ENCODE peak calls at places on chromosome 4, in six cellular contexts. One of them, this sample, is unnamed.
A peak's percentile ranks its signal among the peaks of the same experiment; 100 is the strongest.

GRCh38 chr4:70996014-70996353 is 2.5 kb downstream of the DCK start:
- DNase-seq in endothelial cell of umbilical vein: no peak
- DNase-seq in H1: no peak
- DNase-seq in fibroblast of lung: no peak
- DNase-seq in GM23338: no peak
- DNase-seq in hepatocyte: no peak
- DNase-seq in this sample: no peak

GRCh38 chr4:114727426-114727825 is 128.8 kb downstream of the UGT8 start:
- DNase-seq in endothelial cell of umbilical vein: no peak
- DNase-seq in H1: no peak
- DNase-seq in fibroblast of lung: no peak
- DNase-seq in GM23338: peak; percentile 8
- DNase-seq in hepatocyte: no peak
- DNase-seq in this sample: peak; percentile 59

GRCh38 chr4:184727430-184727829 is 6.5 kb downstream of the CENPU start:
- DNase-seq in endothelial cell of umbilical vein: no peak
- DNase-seq in H1: no peak
- DNase-seq in fibroblast of lung: no peak
- DNase-seq in GM23338: no peak
- DNase-seq in hepatocyte: no peak
- DNase-seq in this sample: no peak

GRCh38 chr4:87405421-87405820 is 14.4 kb upstream of the HSD17B11 start:
- DNase-seq in endothelial cell of umbilical vein: no peak
- DNase-seq in H1: no peak
- DNase-seq in fibroblast of lung: no peak
- DNase-seq in GM23338: no peak
- DNase-seq in hepatocyte: no peak
- DNase-seq in this sample: no peak

GRCh38 chr4:70061980-70062379 is 11.7 kb downstream of the HTN1 start:
- DNase-seq in endothelial cell of umbilical vein: no peak
- DNase-seq in H1: no peak
- DNase-seq in fibroblast of lung: no peak
- DNase-seq in GM23338: no peak
- DNase-seq in hepatocyte: no peak
- DNase-seq in this sample: no peak

GRCh38 chr4:35697203-35697736 is 547.0 kb downstream of the ARAP2 start:
- DNase-seq in endothelial cell of umbilical vein: no peak
- DNase-seq in H1: no peak
- DNase-seq in fibroblast of lung: no peak
- DNase-seq in GM23338: no peak
- DNase-seq in hepatocyte: no peak
- DNase-seq in this sample: no peak

GRCh38 chr4:87973283-87974169 is 2.0 kb upstream of the SPP1 start:
- DNase-seq in endothelial cell of umbilical vein: peak; percentile 78
- DNase-seq in H1: peak; percentile 75
- DNase-seq in fibroblast of lung: peak; percentile 71
- DNase-seq in GM23338: peak; percentile 88
- DNase-seq in hepatocyte: peak; percentile 73
- DNase-seq in this sample: peak; percentile 63

GRCh38 chr4:141702472-141703182 is 66.2 kb downstream of the IL15 start:
- DNase-seq in endothelial cell of umbilical vein: peak; percentile 20
- DNase-seq in H1: no peak
- DNase-seq in fibroblast of lung: peak; percentile 66
- DNase-seq in GM23338: peak; percentile 49
- DNase-seq in hepatocyte: peak; percentile 12
- DNase-seq in this sample: peak; percentile 54

GRCh38 chr4:103207673-103208072 is 9.5 kb upstream of the CENPE start:
- DNase-seq in endothelial cell of umbilical vein: no peak
- DNase-seq in H1: no peak
- DNase-seq in fibroblast of lung: no peak
- DNase-seq in GM23338: peak; percentile 74
- DNase-seq in hepatocyte: peak; percentile 22
- DNase-seq in this sample: peak; percentile 11

GRCh38 chr4:168636506-168637176 is 139.8 kb downstream of the PALLD start:
- DNase-seq in endothelial cell of umbilical vein: peak; percentile 58
- DNase-seq in H1: no peak
- DNase-seq in fibroblast of lung: peak; percentile 89
- DNase-seq in GM23338: no peak
- DNase-seq in hepatocyte: no peak
- DNase-seq in this sample: peak; percentile 63

GRCh38 chr4:26573389-26573794 is 10.5 kb upstream of the TBC1D19 start:
- DNase-seq in endothelial cell of umbilical vein: no peak
- DNase-seq in H1: no peak
- DNase-seq in fibroblast of lung: no peak
- DNase-seq in GM23338: peak; percentile 34
- DNase-seq in hepatocyte: no peak
- DNase-seq in this sample: peak; percentile 6

GRCh38 chr4:183354213-183354612 is 32.0 kb upstream of the CLDN24 start:
- DNase-seq in endothelial cell of umbilical vein: no peak
- DNase-seq in H1: no peak
- DNase-seq in fibroblast of lung: no peak
- DNase-seq in GM23338: no peak
- DNase-seq in hepatocyte: peak; percentile 22
- DNase-seq in this sample: no peak

GRCh38 chr4:183355405-183355804 is 33.2 kb upstream of the CLDN24 start:
- DNase-seq in endothelial cell of umbilical vein: peak; percentile 94
- DNase-seq in H1: no peak
- DNase-seq in fibroblast of lung: peak; percentile 81
- DNase-seq in GM23338: no peak
- DNase-seq in hepatocyte: no peak
- DNase-seq in this sample: no peak

GRCh38 chr4:183352546-183352945 is 30.3 kb upstream of the CLDN24 start:
- DNase-seq in endothelial cell of umbilical vein: no peak
- DNase-seq in H1: no peak
- DNase-seq in fibroblast of lung: no peak
- DNase-seq in GM23338: no peak
- DNase-seq in hepatocyte: no peak
- DNase-seq in this sample: no peak

GRCh38 chr4:183356173-183356825 is 34.1 kb upstream of the CLDN24 start:
- DNase-seq in endothelial cell of umbilical vein: no peak
- DNase-seq in H1: no peak
- DNase-seq in fibroblast of lung: no peak
- DNase-seq in GM23338: no peak
- DNase-seq in hepatocyte: no peak
- DNase-seq in this sample: no peak

DNA sequence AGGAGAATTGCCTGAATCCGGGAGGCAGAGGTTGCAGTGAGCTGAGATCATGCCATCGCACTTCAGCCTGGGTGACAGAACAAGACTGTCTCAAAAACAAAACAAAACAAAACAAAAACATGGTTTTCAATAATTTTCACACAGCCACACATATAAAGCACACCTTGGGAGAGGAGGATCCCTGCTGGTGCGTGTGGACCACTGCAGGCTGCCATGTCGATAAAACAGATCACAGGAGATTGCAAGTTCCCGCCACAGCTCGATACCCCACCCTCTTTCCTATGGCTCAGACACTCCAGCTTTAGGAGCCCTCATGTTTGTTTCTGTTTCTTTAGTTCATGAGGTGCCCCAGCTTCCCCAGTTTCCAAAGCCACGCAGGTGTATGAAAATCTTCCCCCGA is 31.3 kb upstream of the CLDN24 start:
- DNase-seq in endothelial cell of umbilical vein: no peak
- DNase-seq in H1: no peak
- DNase-seq in fibroblast of lung: no peak
- DNase-seq in GM23338: no peak
- DNase-seq in hepatocyte: no peak
- DNase-seq in this sample: no peak
- H3K4me1 ChIP-seq in endothelial cell of umbilical vein: peaks cover 20% of the 10 kb centered on the region
- H3K4me1 ChIP-seq in H1: peaks cover 2% of the 10 kb centered on the region
- H3K4me1 ChIP-seq in fibroblast of lung: peaks cover 18% of the 10 kb centered on the region
- H3K4me1 ChIP-seq in GM23338: no peaks in the 10 kb centered on the region
- H3K4me1 ChIP-seq in hepatocyte: no peaks in the 10 kb centered on the region
- H3K4me1 ChIP-seq in this sample: peaks cover 4% of the 10 kb centered on the region

GRCh38 chr4:41881931-41882621 is 53.2 kb upstream of the TMEM33 start:
- DNase-seq in endothelial cell of umbilical vein: no peak
- DNase-seq in H1: peak; percentile 71
- DNase-seq in fibroblast of lung: no peak
- DNase-seq in GM23338: peak; percentile 71
- DNase-seq in hepatocyte: no peak
- DNase-seq in this sample: no peak
- TF ChIP-seq EZH2 in endothelial cell of umbilical vein: peak; percentile 97
- TF ChIP-seq EZH2 in H1: peak; percentile 89
- TF ChIP-seq EZH2 in fibroblast of lung: peak; percentile 94
- TF ChIP-seq EZH2 in GM23338: peak; percentile 88
- TF ChIP-seq EZH2 in hepatocyte: peak; percentile 100
- TF ChIP-seq EZH2 in this sample: peak; percentile 95

DNA sequence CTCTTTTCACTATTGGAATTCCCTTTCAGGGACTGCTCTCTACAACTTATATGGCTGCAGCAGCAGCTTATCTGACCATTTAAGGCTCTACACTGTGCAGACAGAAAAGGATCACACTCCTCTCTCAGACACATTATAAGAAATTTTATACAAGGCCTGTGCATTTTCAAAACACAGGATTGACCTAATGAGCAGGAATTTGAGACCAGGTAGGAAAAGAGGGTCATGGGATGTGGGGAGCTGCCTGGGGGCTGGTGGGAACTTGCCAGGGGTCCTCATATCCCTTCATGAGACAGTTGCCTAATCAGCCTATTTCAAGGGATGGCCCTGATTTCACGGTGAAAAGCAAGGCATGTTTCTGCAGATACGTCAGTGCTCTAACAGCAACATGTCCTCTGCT is 77.1 kb downstream of the SORBS2 start:
- DNase-seq in endothelial cell of umbilical vein: no peak
- DNase-seq in H1: no peak
- DNase-seq in fibroblast of lung: no peak
- DNase-seq in GM23338: no peak
- DNase-seq in hepatocyte: no peak
- DNase-seq in this sample: no peak
- H3K4me1 ChIP-seq in endothelial cell of umbilical vein: peaks cover 34% of the 10 kb centered on the region
- H3K4me1 ChIP-seq in H1: peaks cover 22% of the 10 kb centered on the region
- H3K4me1 ChIP-seq in fibroblast of lung: peaks cover 8% of the 10 kb centered on the region
- H3K4me1 ChIP-seq in GM23338: peaks cover 40% of the 10 kb centered on the region
- H3K4me1 ChIP-seq in hepatocyte: peaks cover 3% of the 10 kb centered on the region
- H3K4me1 ChIP-seq in this sample: no peaks in the 10 kb centered on the region

GRCh38 chr4:8866828-8867623 is 4.6 kb downstream of the HMX1 start:
- DNase-seq in endothelial cell of umbilical vein: no peak
- DNase-seq in H1: peak; percentile 61
- DNase-seq in fibroblast of lung: no peak
- DNase-seq in GM23338: peak; percentile 41
- DNase-seq in hepatocyte: no peak
- DNase-seq in this sample: no peak
- TF ChIP-seq EZH2 in endothelial cell of umbilical vein: peak; percentile 85
- TF ChIP-seq EZH2 in H1: peak; percentile 90
- TF ChIP-seq EZH2 in fibroblast of lung: no peak
- TF ChIP-seq EZH2 in GM23338: peak; percentile 90
- TF ChIP-seq EZH2 in hepatocyte: peak; percentile 88
- TF ChIP-seq EZH2 in this sample: peak; percentile 98

DNA sequence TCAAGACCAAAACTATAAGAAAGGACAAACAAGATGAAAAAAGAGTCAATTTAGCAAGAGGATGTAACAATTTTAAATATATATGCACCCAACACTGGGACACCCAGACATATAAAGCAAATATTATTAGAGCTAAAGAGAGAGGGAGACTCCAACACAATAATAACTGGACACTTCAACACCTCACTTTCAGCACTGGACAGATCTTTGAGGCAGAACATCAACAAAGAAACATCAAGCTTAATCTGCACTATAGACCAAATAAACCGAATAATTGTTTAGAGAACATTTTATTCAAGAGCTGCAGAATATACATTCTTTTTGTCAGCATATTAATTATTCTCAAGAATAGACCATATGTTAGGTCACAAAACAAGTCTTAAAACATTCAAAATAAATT is 109.7 kb upstream of the TET2 start:
- DNase-seq in endothelial cell of umbilical vein: no peak
- DNase-seq in H1: no peak
- DNase-seq in fibroblast of lung: no peak
- DNase-seq in GM23338: no peak
- DNase-seq in hepatocyte: no peak
- DNase-seq in this sample: no peak
- H3K4me1 ChIP-seq in endothelial cell of umbilical vein: no peaks in the 10 kb centered on the region
- H3K4me1 ChIP-seq in H1: no peaks in the 10 kb centered on the region
- H3K4me1 ChIP-seq in fibroblast of lung: no peaks in the 10 kb centered on the region
- H3K4me1 ChIP-seq in GM23338: no peaks in the 10 kb centered on the region
- H3K4me1 ChIP-seq in hepatocyte: no peaks in the 10 kb centered on the region
- H3K4me1 ChIP-seq in this sample: no peaks in the 10 kb centered on the region

DNA sequence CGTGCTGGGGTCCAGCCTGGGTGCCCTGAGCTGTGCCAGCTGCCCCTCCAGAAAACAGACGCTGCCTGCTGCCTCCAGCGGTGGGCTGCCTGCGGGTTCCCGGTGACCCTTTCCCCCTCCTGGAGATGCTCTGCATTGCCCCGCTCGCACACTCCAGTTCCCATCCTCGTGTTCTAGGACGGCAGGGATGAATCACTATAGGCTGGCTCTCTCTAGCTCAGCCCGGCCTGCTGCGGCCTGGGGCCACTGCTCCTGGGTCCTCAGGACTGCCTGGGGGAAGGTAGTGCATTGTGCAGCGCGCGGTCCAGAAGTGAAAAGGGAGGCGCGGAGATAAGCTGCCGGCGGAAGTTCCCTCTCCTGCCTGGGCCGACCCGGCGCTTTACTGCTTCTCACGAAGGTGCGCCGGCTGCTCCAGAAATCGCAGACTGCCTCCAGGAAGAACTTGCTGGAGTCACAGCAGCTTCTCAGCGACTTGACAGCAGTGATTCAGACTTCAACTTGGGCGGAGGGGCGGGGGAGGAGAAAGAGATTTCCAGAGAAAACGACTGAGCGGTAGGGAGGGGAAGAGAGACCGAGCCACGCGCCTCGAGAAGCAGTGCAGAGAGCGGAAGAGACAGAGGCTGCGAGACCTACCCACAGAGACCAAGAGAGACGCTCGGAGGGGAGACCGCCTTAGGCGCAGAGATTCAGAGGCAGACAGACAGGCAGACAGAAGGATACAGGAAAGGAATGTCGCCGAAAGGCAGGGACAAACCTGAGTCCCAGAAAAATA is 6.7 kb upstream of the MSX1 start:
- DNase-seq in endothelial cell of umbilical vein: peak; percentile 22
- DNase-seq in H1: peak; percentile 78
- DNase-seq in fibroblast of lung: peak; percentile 38
- DNase-seq in GM23338: peak; percentile 84
- DNase-seq in hepatocyte: peak; percentile 78
- DNase-seq in this sample: peak; percentile 54
- TF ChIP-seq EZH2 in endothelial cell of umbilical vein: peak; percentile 74
- TF ChIP-seq EZH2 in H1: peak; percentile 99
- TF ChIP-seq EZH2 in fibroblast of lung: no peak
- TF ChIP-seq EZH2 in GM23338: peak; percentile 95
- TF ChIP-seq EZH2 in hepatocyte: no peak
- TF ChIP-seq EZH2 in this sample: peak; percentile 54

DNA sequence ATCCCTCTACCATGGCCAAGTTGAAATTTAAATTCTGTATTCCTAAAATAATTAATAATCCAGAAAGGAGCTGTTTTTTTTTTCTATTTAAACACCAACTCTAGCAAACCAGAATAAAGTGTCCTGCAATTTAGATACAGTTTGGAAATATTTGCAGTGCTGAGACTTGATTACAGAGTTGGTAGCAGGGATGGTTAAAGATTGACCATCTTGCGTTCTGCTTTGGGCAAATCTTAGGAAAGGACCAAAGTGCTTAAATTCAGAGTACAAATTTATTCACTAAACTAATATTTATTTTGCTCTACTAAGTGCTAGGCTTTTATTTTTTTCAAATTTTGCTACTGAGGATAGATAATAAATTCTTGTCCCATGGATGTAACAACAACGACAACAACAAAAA is 180.2 kb upstream of the AADAT start:
- DNase-seq in endothelial cell of umbilical vein: no peak
- DNase-seq in H1: no peak
- DNase-seq in fibroblast of lung: no peak
- DNase-seq in GM23338: no peak
- DNase-seq in hepatocyte: no peak
- DNase-seq in this sample: no peak
- H3K4me1 ChIP-seq in endothelial cell of umbilical vein: no peaks in the 10 kb centered on the region
- H3K4me1 ChIP-seq in H1: no peaks in the 10 kb centered on the region
- H3K4me1 ChIP-seq in fibroblast of lung: no peaks in the 10 kb centered on the region
- H3K4me1 ChIP-seq in GM23338: no peaks in the 10 kb centered on the region
- H3K4me1 ChIP-seq in hepatocyte: peaks cover 5% of the 10 kb centered on the region
- H3K4me1 ChIP-seq in this sample: no peaks in the 10 kb centered on the region

This sample was measured in A673.